ENCODE peak calls at places on chromosomes 7 and 10, in seven cellular contexts. O is K562, I is SK-N-SH, J is sigmoid colon, U is stomach, K is upper lobe of left lung, C is HCT116. Y is an unnamed sample. For H3K27me3, the result is how much of the 10 kb centered on the place peaks cover.

GRCh38 chr7:24442170-24442777 is 131.0 kb upstream of the PALS2 start:
- DNase-seq in O (no peak), I (no peak), J (no peak), U (no peak), K (peak), C (no peak), Y (no peak)

GRCh38 chr7:77569514-77570232 is 32.6 kb downstream of the PTPN12 start:
- DNase-seq in O (no peak), I (no peak), J (no peak), U (no peak), K (no peak), C (no peak), Y (no peak)

GRCh38 chr10:110364531-110364937 is 59.8 kb upstream of the SMNDC1 start:
- DNase-seq in O (no peak), I (no peak), J (no peak), U (no peak), K (no peak), C (peak), Y (no peak)

GRCh38 chr7:121992046-121992445 is 119.1 kb downstream of the PTPRZ1 start:
- DNase-seq in O (no peak), I (no peak), J (no peak), U (no peak), K (no peak), C (no peak), Y (no peak)

GRCh38 chr10:76311752-76312699 is 880.6 kb downstream of the LRMDA start:
- DNase-seq in O (peak), I (peak), J (no peak), U (peak), K (no peak), C (peak), Y (no peak)

GRCh38 chr7:14714161-14714728 is 188.3 kb downstream of the DGKB start:
- DNase-seq in O (no peak), I (no peak), J (no peak), U (no peak), K (no peak), C (no peak), Y (no peak)

GRCh38 chr7:127380479-127380878 is 12.0 kb downstream of the ZNF800 start:
- DNase-seq in O (no peak), I (no peak), J (no peak), U (no peak), K (no peak), C (no peak), Y (no peak)

GRCh38 chr10:36168777-36169176 is 526.7 kb upstream of the FZD8 start:
- DNase-seq in O (no peak), I (no peak), J (no peak), U (no peak), K (no peak), C (no peak), Y (no peak)

GRCh38 chr10:80132299-80133139 is at the start of gene PLAC9:
- DNase-seq in O (no peak), I (peak), J (peak), U (no peak), K (peak), C (no peak), Y (no peak)

GRCh38 chr10:33955676-33956075 is 621.2 kb upstream of the NRP1 start:
- DNase-seq in O (no peak), I (no peak), J (no peak), U (no peak), K (no peak), C (no peak), Y (no peak)

GRCh38 chr7:106774768-106775551 is 90.1 kb upstream of the PIK3CG start:
- DNase-seq in O (peak), I (no peak), J (no peak), U (no peak), K (no peak), C (peak), Y (no peak)

GRCh38 chr10:78642261-78642660 is 426.5 kb upstream of the ZMIZ1 start:
- DNase-seq in O (no peak), I (no peak), J (no peak), U (no peak), K (no peak), C (no peak), Y (no peak)

GRCh38 chr7:91267558-91267955 is 3.3 kb downstream of the FZD1 start:
- DNase-seq in O (no peak), I (no peak), J (no peak), U (no peak), K (no peak), C (no peak), Y (no peak)

GRCh38 chr7:119929891-119930290 is 343.1 kb upstream of the KCND2 start:
- DNase-seq in O (no peak), I (no peak), J (no peak), U (no peak), K (no peak), C (no peak), Y (no peak)

GRCh38 chr7:26159243-26159642 is 7.2 kb downstream of the NFE2L3 start:
- DNase-seq in O (peak), I (no peak), J (no peak), U (no peak), K (no peak), C (no peak), Y (no peak)

GRCh38 chr7:48083114-48083830 is 5.8 kb upstream of the UPP1 start:
- DNase-seq in O (no peak), I (no peak), J (no peak), U (no peak), K (no peak), C (no peak), Y (no peak)

GRCh38 chr7:70349819-70350218 is 751.5 kb downstream of the AUTS2 start:
- DNase-seq in O (no peak), I (no peak), J (no peak), U (no peak), K (no peak), C (no peak), Y (no peak)

GRCh38 chr7:1668486-1668931 is 1.6 kb upstream of the ELFN1 start:
- DNase-seq in O (no peak), I (peak), J (no peak), U (no peak), K (peak), C (no peak), Y (peak)

GRCh38 chr7:14800664-14801063 is 101.9 kb downstream of the DGKB start:
- DNase-seq in O (no peak), I (no peak), J (no peak), U (no peak), K (no peak), C (no peak), Y (no peak)

GRCh38 chr10:6202098-6202683 is 541 bp upstream of the PFKFB3 start:
- DNase-seq in O (no peak), I (no peak), J (no peak), U (no peak), K (peak), C (no peak), Y (no peak)

GRCh38 chr7:17339952-17340351 is 41.5 kb downstream of the AHR start:
- DNase-seq in O (no peak), I (no peak), J (no peak), U (no peak), K (no peak), C (no peak), Y (no peak)

GRCh38 chr7:54964136-54964535 is 54.7 kb upstream of the EGFR start:
- DNase-seq in O (no peak), I (no peak), J (no peak), U (no peak), K (no peak), C (no peak), Y (no peak)

GRCh38 chr7:101173752-101174244 is 6.3 kb downstream of the NAT16 start:
- DNase-seq in O (peak), I (peak), J (no peak), U (peak), K (no peak), C (peak), Y (no peak)

GRCh38 chr10:11806706-11807105 is 16.4 kb upstream of the PROSER2 start:
- DNase-seq in O (no peak), I (no peak), J (no peak), U (no peak), K (no peak), C (no peak), Y (no peak)

GRCh38 chr7:47482013-47482761 is 99.7 kb downstream of the TNS3 start:
- DNase-seq in O (peak), I (peak), J (no peak), U (no peak), K (no peak), C (no peak), Y (peak)

GRCh38 chr10:16297652-16298051 is 139.2 kb upstream of the PTER start:
- DNase-seq in O (no peak), I (no peak), J (no peak), U (no peak), K (no peak), C (no peak), Y (no peak)

DNA sequence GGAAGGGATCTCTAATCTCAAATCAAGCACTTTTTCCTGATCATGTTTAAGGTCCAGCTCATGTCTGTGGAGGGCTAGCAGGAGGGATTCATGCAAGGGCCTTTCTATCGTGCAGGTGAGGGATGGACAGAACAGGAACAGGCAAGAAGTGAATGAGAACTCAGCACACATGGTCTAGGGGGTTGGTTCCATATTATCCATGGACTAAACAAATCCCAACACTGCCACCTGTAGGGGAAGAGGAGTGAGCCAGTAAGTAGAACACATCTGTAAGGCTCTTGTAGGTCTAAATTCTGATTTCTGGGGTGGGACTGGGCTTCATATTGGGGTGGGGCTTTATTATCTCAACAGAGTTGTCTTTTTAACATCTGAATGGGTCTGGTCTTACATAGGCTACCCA is 138.0 kb upstream of the TARP start:
- DNase-seq in O (peak), I (peak), J (no peak), U (no peak), K (no peak), C (peak), Y (no peak)
- TF ChIP-seq POLR2AphosphoS5 in O (no peak), I (no peak), J (no peak), U (no peak), K (no peak), C (no peak), Y (no peak)

GRCh38 chr7:2866601-2867000 is 22.5 kb upstream of the GNA12 start:
- DNase-seq in O (no peak), I (no peak), J (no peak), U (no peak), K (no peak), C (no peak), Y (no peak)

GRCh38 chr7:2864999-2865670 is 21.0 kb upstream of the GNA12 start:
- DNase-seq in O (peak), I (peak), J (peak), U (peak), K (no peak), C (peak), Y (peak)

GRCh38 chr7:2863461-2864066 is 19.5 kb upstream of the GNA12 start:
- DNase-seq in O (peak), I (peak), J (peak), U (peak), K (peak), C (peak), Y (peak)

GRCh38 chr7:2862831-2863361 is 18.8 kb upstream of the GNA12 start:
- DNase-seq in O (no peak), I (no peak), J (no peak), U (no peak), K (no peak), C (no peak), Y (no peak)

DNA sequence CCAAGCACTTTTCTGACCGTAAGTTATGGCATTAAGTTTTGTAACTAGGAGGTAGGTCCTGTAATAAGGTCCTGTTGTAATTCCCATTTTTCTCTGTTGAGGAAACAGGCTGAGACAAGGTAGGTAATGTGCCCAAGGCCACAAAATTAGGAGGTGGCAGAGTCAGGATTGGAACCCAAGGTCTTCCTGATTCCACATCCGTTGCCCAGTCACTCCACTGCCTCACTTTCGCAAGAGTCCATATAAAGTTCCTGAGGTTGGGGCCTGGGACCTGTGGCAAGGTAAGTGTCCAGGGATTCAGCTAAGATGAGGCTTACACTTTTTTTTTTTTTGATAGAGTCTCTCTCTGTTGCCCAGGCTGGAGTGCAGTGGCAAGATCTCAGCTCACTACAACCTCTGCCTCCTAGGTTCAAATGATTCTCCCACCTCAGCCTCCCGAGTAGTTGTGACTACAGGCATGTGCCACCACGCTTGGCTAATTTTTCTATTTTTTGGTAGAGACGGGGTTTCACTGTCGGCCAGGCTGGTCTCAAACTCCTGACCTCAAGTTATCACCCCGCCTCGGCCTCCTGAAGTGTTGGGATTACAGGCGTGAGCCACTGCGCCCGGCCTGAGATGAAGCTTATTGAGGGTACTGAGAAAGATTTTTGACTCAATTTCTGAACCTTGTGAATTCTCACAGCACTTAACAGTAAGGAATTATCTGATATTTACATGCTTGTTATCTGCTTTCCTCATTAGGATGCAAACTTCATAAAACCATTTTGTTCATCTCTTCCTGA is 20.3 kb upstream of the GNA12 start:
- DNase-seq in O (no peak), I (no peak), J (no peak), U (no peak), K (no peak), C (no peak), Y (no peak)
- H3K4me3 ChIP-seq in O (no peak), I (no peak), J (peak), U (peak), K (no peak), C (peak), Y (no peak)

GRCh38 chr10:43943825-43944360 is 295.2 kb upstream of the ZNF32 start:
- DNase-seq in O (no peak), I (no peak), J (no peak), U (peak), K (peak), C (no peak), Y (peak)

GRCh38 chr10:43940898-43941777 is 292.5 kb upstream of the ZNF32 start:
- DNase-seq in O (no peak), I (no peak), J (no peak), U (no peak), K (no peak), C (no peak), Y (peak)

GRCh38 chr10:43942096-43942885 is 293.6 kb upstream of the ZNF32 start:
- DNase-seq in O (no peak), I (peak), J (no peak), U (peak), K (no peak), C (no peak), Y (peak)

GRCh38 chr10:43944742-43945730 is 296.4 kb upstream of the ZNF32 start:
- DNase-seq in O (no peak), I (no peak), J (peak), U (peak), K (no peak), C (no peak), Y (peak)

DNA sequence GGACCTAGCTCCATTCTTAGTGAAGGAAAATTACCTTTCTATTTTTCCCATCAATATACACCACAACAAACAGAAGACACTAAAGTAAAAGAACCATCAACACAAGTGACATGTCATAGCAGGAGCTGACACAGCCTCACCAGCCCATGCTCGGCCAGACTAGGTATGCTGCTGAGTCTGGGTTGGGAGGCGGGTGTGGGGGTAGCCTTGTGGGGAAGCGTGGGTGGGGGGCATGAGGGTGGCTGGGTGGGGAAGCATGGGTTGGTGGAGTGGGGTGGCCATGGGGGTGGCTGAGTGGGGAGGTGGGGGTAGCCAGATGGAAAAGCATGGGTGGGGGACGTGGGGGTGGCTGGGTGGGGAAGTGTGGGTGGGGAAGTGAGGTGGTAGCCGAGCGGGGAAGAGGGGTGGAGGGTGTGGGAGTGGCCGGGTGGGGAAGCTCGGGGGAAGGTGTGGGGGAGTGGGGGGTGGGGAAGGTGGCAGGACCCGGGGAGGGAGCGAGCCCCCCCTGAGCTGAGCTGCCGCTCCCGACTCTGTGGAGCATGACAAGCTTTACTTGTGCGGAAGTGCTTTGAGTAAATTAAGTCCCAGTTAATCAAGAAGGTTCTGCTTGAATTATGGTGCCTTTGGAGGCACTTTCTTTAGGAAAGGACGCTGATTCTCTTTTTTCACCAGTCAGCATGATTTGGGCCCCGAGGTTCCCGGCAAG is 294.6 kb upstream of the ZNF32 start:
- DNase-seq in O (no peak), I (no peak), J (no peak), U (peak), K (peak), C (no peak), Y (peak)
- H3K27me3 ChIP-seq in O (under half), I (under half), J (under half), U (under half), K (under half), C (under half), Y (under half)

GRCh38 chr10:30447125-30447799 is 13.3 kb downstream of the MAP3K8 start:
- DNase-seq in O (no peak), I (no peak), J (no peak), U (no peak), K (no peak), C (peak), Y (no peak)
- TF ChIP-seq POLR2AphosphoS5 in O (no peak), I (no peak), J (no peak), U (no peak), K (no peak), C (no peak), Y (peak)

GRCh38 chr10:123157210-123157609 is 3.0 kb downstream of the BUB3 start:
- DNase-seq in O (peak), I (no peak), J (no peak), U (no peak), K (no peak), C (no peak), Y (no peak)

GRCh38 chr10:123154943-123155505 is 822 bp downstream of the BUB3 start:
- DNase-seq in O (peak), I (no peak), J (no peak), U (no peak), K (no peak), C (peak), Y (no peak)

GRCh38 chr10:123153486-123154091 is 613 bp upstream of the BUB3 start:
- DNase-seq in O (no peak), I (no peak), J (no peak), U (no peak), K (no peak), C (no peak), Y (peak)

GRCh38 chr10:123154092-123154942 is at the start of gene BUB3:
- DNase-seq in O (peak), I (peak), J (peak), U (peak), K (peak), C (peak), Y (peak)

GRCh38 chr10:123156091-123156490 is 1.9 kb downstream of the BUB3 start:
- DNase-seq in O (no peak), I (no peak), J (no peak), U (no peak), K (no peak), C (no peak), Y (no peak)
- H3K4me3 ChIP-seq in O (peak), I (peak), J (no peak), U (no peak), K (no peak), C (peak), Y (no peak)

GRCh38 chr10:133236411-133237240 is 1.0 kb upstream of the VENTX start:
- DNase-seq in O (no peak), I (no peak), J (no peak), U (no peak), K (peak), C (no peak), Y (no peak)
- H3K27me3 ChIP-seq in O (under half), I (half or more), J (under half), U (half or more), K (half or more), C (under half), Y (half or more)

GRCh38 chr10:100873825-100874326 is 38.9 kb upstream of the SLF2 start:
- DNase-seq in O (no peak), I (no peak), J (no peak), U (no peak), K (no peak), C (no peak), Y (no peak)
- TF ChIP-seq POLR2AphosphoS5 in O (no peak), I (no peak), J (no peak), U (no peak), K (no peak), C (no peak), Y (no peak)

DNA sequence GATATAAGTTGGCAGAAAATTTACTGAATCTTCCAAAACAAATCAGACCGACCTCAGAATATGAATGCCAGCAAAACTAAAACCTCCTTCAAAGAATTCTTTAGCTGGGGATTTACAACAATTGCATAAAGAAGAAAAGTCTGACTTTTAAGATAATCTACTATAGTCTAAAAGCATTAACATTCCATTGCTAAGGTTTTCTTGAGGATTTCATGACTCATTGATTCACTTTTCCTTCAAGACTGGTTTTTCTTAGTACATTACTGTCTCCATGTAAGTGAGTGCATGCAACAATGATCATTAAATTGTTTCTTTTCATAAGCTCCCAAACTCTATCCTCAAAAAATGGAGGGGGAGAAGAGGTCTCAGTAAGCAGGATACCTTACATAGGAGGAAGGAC is 3.1 kb downstream of the GLI3 start:
- DNase-seq in O (no peak), I (no peak), J (no peak), U (no peak), K (no peak), C (no peak), Y (no peak)
- H3K4me3 ChIP-seq in O (no peak), I (no peak), J (peak), U (no peak), K (no peak), C (no peak), Y (no peak)

DNA sequence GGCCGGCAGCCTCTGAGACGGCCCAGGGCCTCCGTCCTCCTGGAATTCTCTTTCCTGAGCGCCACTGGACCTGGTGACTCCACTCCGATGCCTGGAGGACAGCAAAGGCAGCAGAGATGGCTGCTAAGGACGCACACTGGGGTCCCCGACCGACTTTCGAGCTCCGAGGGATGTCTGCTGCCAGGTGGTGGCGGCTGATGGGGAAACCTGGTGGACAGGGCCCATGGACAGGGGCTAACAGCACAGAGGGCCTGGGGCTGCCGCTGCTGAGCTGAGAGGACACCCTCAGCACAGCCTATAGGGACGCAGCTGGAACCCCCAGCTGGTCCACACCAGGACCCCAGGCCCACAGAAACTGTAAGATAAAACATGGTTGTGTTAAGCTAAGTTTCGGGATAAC is 366.3 kb downstream of the DNAJB6 start:
- DNase-seq in O (no peak), I (peak), J (peak), U (no peak), K (no peak), C (no peak), Y (peak)
- H3K27me3 ChIP-seq in O (half or more), I (under half), J (under half), U (under half), K (under half), C (half or more), Y (under half)

GRCh38 chr10:71520042-71520441 is 123.3 kb downstream of the CDH23 start:
- DNase-seq in O (no peak), I (no peak), J (no peak), U (no peak), K (no peak), C (no peak), Y (no peak)
- TF ChIP-seq POLR2AphosphoS5 in O (no peak), I (no peak), J (no peak), U (no peak), K (no peak), C (no peak), Y (no peak)

Y was measured in spleen.